ENCODE peak calls at places on chromosomes 11 and 22, in four cellular contexts. J is IMR-90, D is K562, Q is H1. L is an unnamed sample.

GRCh38 chr11:87266751-87267150 is 229.0 kb downstream of the TMEM135 start:
- DNase-seq in J (no peak), D (peak; percentile 56), Q (no peak), L (no peak)

GRCh38 chr11:92820860-92821259 is 148.6 kb upstream of the MTNR1B start:
- DNase-seq in J (no peak), D (no peak), Q (no peak), L (no peak)

GRCh38 chr11:7592706-7593105 is 78.9 kb downstream of the PPFIBP2 start:
- DNase-seq in J (peak; percentile 37), D (no peak), Q (no peak), L (no peak)

GRCh38 chr11:28537822-28538221 is 429.6 kb downstream of the METTL15 start:
- DNase-seq in J (peak; percentile 65), D (no peak), Q (no peak), L (no peak)

GRCh38 chr22:19120829-19121630 is 1.2 kb downstream of the DGCR2 start:
- DNase-seq in J (peak; percentile 33), D (peak; percentile 74), Q (no peak), L (no peak)

GRCh38 chr11:83865636-83866461 is 579.7 kb upstream of the CCDC90B start:
- DNase-seq in J (peak; percentile 49), D (no peak), Q (no peak), L (no peak)

GRCh38 chr11:45921561-45922424 is 663 bp upstream of the LARGE2 start:
- DNase-seq in J (no peak), D (peak; percentile 58), Q (peak; percentile 84), L (no peak)

GRCh38 chr11:76823481-76824028 is 37.2 kb upstream of the ACER3 start:
- DNase-seq in J (peak; percentile 76), D (peak; percentile 89), Q (no peak), L (no peak)

GRCh38 chr22:40004836-40005235 is 10.1 kb downstream of the FAM83F start:
- DNase-seq in J (no peak), D (no peak), Q (no peak), L (no peak)

GRCh38 chr11:96045622-96046456 is 121.9 kb upstream of the MTMR2 start:
- DNase-seq in J (peak; percentile 63), D (no peak), Q (peak; percentile 73), L (no peak)
- TF ChIP-seq CHD1 in J (no peak), D (no peak), Q (no peak), L (no peak)

GRCh38 chr11:126312903-126313460 is 9.1 kb downstream of the DCPS start:
- DNase-seq in J (no peak), D (no peak), Q (no peak), L (no peak)

GRCh38 chr11:126319374-126319740 is 15.5 kb downstream of the DCPS start:
- DNase-seq in J (no peak), D (no peak), Q (no peak), L (no peak)

GRCh38 chr11:126318642-126319373 is 14.9 kb downstream of the DCPS start:
- DNase-seq in J (peak; percentile 97), D (no peak), Q (no peak), L (peak; percentile 55)

GRCh38 chr11:126313826-126314225 is 10.0 kb downstream of the DCPS start:
- DNase-seq in J (no peak), D (no peak), Q (no peak), L (no peak)

GRCh38 chr11:126317681-126318641 is 14.1 kb downstream of the DCPS start:
- DNase-seq in J (peak; percentile 83), D (no peak), Q (no peak), L (no peak)
- H2AFZ ChIP-seq in J (peak overlapping the region; percentile 91), D (no peak overlapping the region), Q (no peak overlapping the region), L (no peak overlapping the region)

GRCh38 chr11:9461760-9462134 is 935 bp downstream of the ZNF143 start:
- DNase-seq in J (peak; percentile 15), D (peak; percentile 34), Q (no peak), L (no peak)
- TF ChIP-seq CHD1 in J (no peak), D (peak; percentile 83), Q (no peak), L (no peak)

GRCh38 chr11:127919206-127920000 is 668.0 kb downstream of the ETS1 start:
- DNase-seq in J (peak; percentile 87), D (no peak), Q (no peak), L (no peak)
- H2AFZ ChIP-seq in J (no peak overlapping the region), D (no peak overlapping the region), Q (no peak overlapping the region), L (no peak overlapping the region)

L was measured in GM12878.